ENCODE peak calls at places on chromosomes 13 and 19, in eight cellular contexts. One of them, this sample, is unnamed.

GRCh38 chr13:52359534-52359933 is 46.4 kb downstream of the THSD1 start:
- DNase-seq in psoas muscle: no peak
- DNase-seq in naive thymus-derived CD4-positive, alpha-beta T cell: no peak
- DNase-seq in lung: no peak
- DNase-seq in H1: no peak
- DNase-seq in PC-9: no peak
- DNase-seq in astrocyte: no peak
- DNase-seq in endodermal cell: no peak
- DNase-seq in this sample: no peak

GRCh38 chr13:33016414-33017409 is at the start of gene KL:
- DNase-seq in psoas muscle: peak; percentile 67
- DNase-seq in naive thymus-derived CD4-positive, alpha-beta T cell: no peak
- DNase-seq in lung: peak; percentile 59
- DNase-seq in H1: no peak
- DNase-seq in PC-9: no peak
- DNase-seq in astrocyte: no peak
- DNase-seq in endodermal cell: peak; percentile 81
- DNase-seq in this sample: peak; percentile 75

GRCh38 chr13:93304134-93304533 is 77.5 kb downstream of the GPC6 start:
- DNase-seq in psoas muscle: no peak
- DNase-seq in naive thymus-derived CD4-positive, alpha-beta T cell: no peak
- DNase-seq in lung: no peak
- DNase-seq in H1: no peak
- DNase-seq in PC-9: no peak
- DNase-seq in astrocyte: no peak
- DNase-seq in endodermal cell: no peak
- DNase-seq in this sample: no peak

GRCh38 chr13:23323946-23324709 is 109.4 kb downstream of the SACS start:
- DNase-seq in psoas muscle: no peak
- DNase-seq in naive thymus-derived CD4-positive, alpha-beta T cell: no peak
- DNase-seq in lung: no peak
- DNase-seq in H1: no peak
- DNase-seq in PC-9: no peak
- DNase-seq in astrocyte: peak; percentile 47
- DNase-seq in endodermal cell: peak; percentile 54
- DNase-seq in this sample: peak; percentile 22

GRCh38 chr13:33723365-33723764 is 94.6 kb upstream of the RFC3 start:
- DNase-seq in psoas muscle: no peak
- DNase-seq in naive thymus-derived CD4-positive, alpha-beta T cell: no peak
- DNase-seq in lung: no peak
- DNase-seq in H1: no peak
- DNase-seq in PC-9: no peak
- DNase-seq in astrocyte: no peak
- DNase-seq in endodermal cell: no peak
- DNase-seq in this sample: no peak

GRCh38 chr13:50509771-50510441 is 333.6 kb downstream of the DLEU7 start:
- DNase-seq in psoas muscle: no peak
- DNase-seq in naive thymus-derived CD4-positive, alpha-beta T cell: no peak
- DNase-seq in lung: no peak
- DNase-seq in H1: no peak
- DNase-seq in PC-9: no peak
- DNase-seq in astrocyte: peak; percentile 81
- DNase-seq in endodermal cell: no peak
- DNase-seq in this sample: no peak

GRCh38 chr13:111344471-111345191 is 24.2 kb downstream of the TEX29 start:
- DNase-seq in psoas muscle: peak; percentile 85
- DNase-seq in naive thymus-derived CD4-positive, alpha-beta T cell: no peak
- DNase-seq in lung: peak; percentile 77
- DNase-seq in H1: peak; percentile 84
- DNase-seq in PC-9: no peak
- DNase-seq in astrocyte: peak; percentile 47
- DNase-seq in endodermal cell: peak; percentile 95
- DNase-seq in this sample: peak; percentile 93

GRCh38 chr13:73321039-73321438 is 262.2 kb downstream of the KLF5 start:
- DNase-seq in psoas muscle: no peak
- DNase-seq in naive thymus-derived CD4-positive, alpha-beta T cell: no peak
- DNase-seq in lung: no peak
- DNase-seq in H1: no peak
- DNase-seq in PC-9: no peak
- DNase-seq in astrocyte: no peak
- DNase-seq in endodermal cell: no peak
- DNase-seq in this sample: no peak

GRCh38 chr13:95698047-95698749 is 21.3 kb downstream of the DNAJC3 start:
- DNase-seq in psoas muscle: no peak
- DNase-seq in naive thymus-derived CD4-positive, alpha-beta T cell: no peak
- DNase-seq in lung: no peak
- DNase-seq in H1: no peak
- DNase-seq in PC-9: no peak
- DNase-seq in astrocyte: no peak
- DNase-seq in endodermal cell: no peak
- DNase-seq in this sample: peak; percentile 30

GRCh38 chr19:14413765-14414171 is 5.4 kb downstream of the DDX39A start:
- DNase-seq in psoas muscle: no peak
- DNase-seq in naive thymus-derived CD4-positive, alpha-beta T cell: no peak
- DNase-seq in lung: no peak
- DNase-seq in H1: no peak
- DNase-seq in PC-9: no peak
- DNase-seq in astrocyte: peak; percentile 71
- DNase-seq in endodermal cell: no peak
- DNase-seq in this sample: peak; percentile 23

GRCh38 chr19:18058208-18059009 is 28.3 kb downstream of the IL12RB1 start:
- DNase-seq in psoas muscle: peak; percentile 90
- DNase-seq in naive thymus-derived CD4-positive, alpha-beta T cell: peak; percentile 88
- DNase-seq in lung: peak; percentile 82
- DNase-seq in H1: peak; percentile 53
- DNase-seq in PC-9: peak; percentile 55
- DNase-seq in astrocyte: peak; percentile 31
- DNase-seq in endodermal cell: peak; percentile 94
- DNase-seq in this sample: peak; percentile 98

GRCh38 chr13:85347251-85347650 is 452.0 kb downstream of the SLITRK6 start:
- DNase-seq in psoas muscle: no peak
- DNase-seq in naive thymus-derived CD4-positive, alpha-beta T cell: no peak
- DNase-seq in lung: no peak
- DNase-seq in H1: no peak
- DNase-seq in PC-9: no peak
- DNase-seq in astrocyte: peak; percentile 57
- DNase-seq in endodermal cell: no peak
- DNase-seq in this sample: no peak

GRCh38 chr13:32951580-32951979 is 64.6 kb upstream of the KL start:
- DNase-seq in psoas muscle: no peak
- DNase-seq in naive thymus-derived CD4-positive, alpha-beta T cell: no peak
- DNase-seq in lung: no peak
- DNase-seq in H1: no peak
- DNase-seq in PC-9: no peak
- DNase-seq in astrocyte: no peak
- DNase-seq in endodermal cell: no peak
- DNase-seq in this sample: no peak

GRCh38 chr19:10430505-10431253 is 10.3 kb downstream of the PDE4A start:
- DNase-seq in psoas muscle: peak; percentile 81
- DNase-seq in naive thymus-derived CD4-positive, alpha-beta T cell: no peak
- DNase-seq in lung: peak; percentile 60
- DNase-seq in H1: no peak
- DNase-seq in PC-9: peak; percentile 19
- DNase-seq in astrocyte: no peak
- DNase-seq in endodermal cell: peak; percentile 72
- DNase-seq in this sample: peak; percentile 87

GRCh38 chr13:61884830-61885229 is 469.2 kb upstream of the PCDH20 start:
- DNase-seq in psoas muscle: no peak
- DNase-seq in naive thymus-derived CD4-positive, alpha-beta T cell: no peak
- DNase-seq in lung: no peak
- DNase-seq in H1: no peak
- DNase-seq in PC-9: no peak
- DNase-seq in astrocyte: no peak
- DNase-seq in endodermal cell: no peak
- DNase-seq in this sample: no peak

GRCh38 chr19:21210037-21210621 is 68.3 kb downstream of the ZNF431 start:
- DNase-seq in psoas muscle: no peak
- DNase-seq in naive thymus-derived CD4-positive, alpha-beta T cell: no peak
- DNase-seq in lung: no peak
- DNase-seq in H1: no peak
- DNase-seq in PC-9: no peak
- DNase-seq in astrocyte: no peak
- DNase-seq in endodermal cell: no peak
- DNase-seq in this sample: no peak

GRCh38 chr13:49300716-49301589 is 53.2 kb downstream of the CDADC1 start:
- DNase-seq in psoas muscle: peak; percentile 66
- DNase-seq in naive thymus-derived CD4-positive, alpha-beta T cell: peak; percentile 75
- DNase-seq in lung: peak; percentile 59
- DNase-seq in H1: no peak
- DNase-seq in PC-9: peak; percentile 65
- DNase-seq in astrocyte: peak; percentile 42
- DNase-seq in endodermal cell: peak; percentile 77
- DNase-seq in this sample: peak; percentile 80
- H3K4me3 ChIP-seq in psoas muscle: peak overlapping the region; percentile 52
- H3K4me3 ChIP-seq in naive thymus-derived CD4-positive, alpha-beta T cell: peak overlapping the region; percentile 67
- H3K4me3 ChIP-seq in lung: no peak overlapping the region
- H3K4me3 ChIP-seq in H1: no peak overlapping the region
- H3K4me3 ChIP-seq in PC-9: no peak overlapping the region
- H3K4me3 ChIP-seq in astrocyte: no peak overlapping the region
- H3K4me3 ChIP-seq in endodermal cell: no peak overlapping the region
- H3K4me3 ChIP-seq in this sample: no peak overlapping the region

GRCh38 chr13:99894835-99895427 is 76.6 kb downstream of the ZIC5 start:
- DNase-seq in psoas muscle: no peak
- DNase-seq in naive thymus-derived CD4-positive, alpha-beta T cell: no peak
- DNase-seq in lung: no peak
- DNase-seq in H1: no peak
- DNase-seq in PC-9: no peak
- DNase-seq in astrocyte: no peak
- DNase-seq in endodermal cell: peak; percentile 70
- DNase-seq in this sample: peak; percentile 79
- H3K27me3 ChIP-seq in psoas muscle: peaks cover 70% of the 10 kb centered on the region
- H3K27me3 ChIP-seq in naive thymus-derived CD4-positive, alpha-beta T cell: peaks cover 6% of the 10 kb centered on the region
- H3K27me3 ChIP-seq in lung: peaks cover 2% of the 10 kb centered on the region
- H3K27me3 ChIP-seq in H1: peaks cover 15% of the 10 kb centered on the region
- H3K27me3 ChIP-seq in PC-9: no peaks in the 10 kb centered on the region
- H3K27me3 ChIP-seq in astrocyte: peaks cover 67% of the 10 kb centered on the region
- H3K27me3 ChIP-seq in endodermal cell: peaks cover 48% of the 10 kb centered on the region
- H3K27me3 ChIP-seq in this sample: peaks cover 19% of the 10 kb centered on the region

GRCh38 chr13:45333973-45334922 is 6.7 kb downstream of the TPT1 start:
- DNase-seq in psoas muscle: no peak
- DNase-seq in naive thymus-derived CD4-positive, alpha-beta T cell: peak; percentile 41
- DNase-seq in lung: no peak
- DNase-seq in H1: no peak
- DNase-seq in PC-9: no peak
- DNase-seq in astrocyte: peak; percentile 63
- DNase-seq in endodermal cell: peak; percentile 64
- DNase-seq in this sample: no peak

GRCh38 chr13:45337395-45337794 is 3.6 kb downstream of the TPT1 start:
- DNase-seq in psoas muscle: no peak
- DNase-seq in naive thymus-derived CD4-positive, alpha-beta T cell: no peak
- DNase-seq in lung: no peak
- DNase-seq in H1: no peak
- DNase-seq in PC-9: no peak
- DNase-seq in astrocyte: no peak
- DNase-seq in endodermal cell: no peak
- DNase-seq in this sample: no peak

GRCh38 chr13:45335397-45336024 is 5.5 kb downstream of the TPT1 start:
- DNase-seq in psoas muscle: no peak
- DNase-seq in naive thymus-derived CD4-positive, alpha-beta T cell: no peak
- DNase-seq in lung: no peak
- DNase-seq in H1: no peak
- DNase-seq in PC-9: no peak
- DNase-seq in astrocyte: no peak
- DNase-seq in endodermal cell: no peak
- DNase-seq in this sample: no peak

GRCh38 chr13:45337803-45338202 is 3.2 kb downstream of the TPT1 start:
- DNase-seq in psoas muscle: no peak
- DNase-seq in naive thymus-derived CD4-positive, alpha-beta T cell: no peak
- DNase-seq in lung: no peak
- DNase-seq in H1: no peak
- DNase-seq in PC-9: no peak
- DNase-seq in astrocyte: no peak
- DNase-seq in endodermal cell: no peak
- DNase-seq in this sample: no peak

DNA sequence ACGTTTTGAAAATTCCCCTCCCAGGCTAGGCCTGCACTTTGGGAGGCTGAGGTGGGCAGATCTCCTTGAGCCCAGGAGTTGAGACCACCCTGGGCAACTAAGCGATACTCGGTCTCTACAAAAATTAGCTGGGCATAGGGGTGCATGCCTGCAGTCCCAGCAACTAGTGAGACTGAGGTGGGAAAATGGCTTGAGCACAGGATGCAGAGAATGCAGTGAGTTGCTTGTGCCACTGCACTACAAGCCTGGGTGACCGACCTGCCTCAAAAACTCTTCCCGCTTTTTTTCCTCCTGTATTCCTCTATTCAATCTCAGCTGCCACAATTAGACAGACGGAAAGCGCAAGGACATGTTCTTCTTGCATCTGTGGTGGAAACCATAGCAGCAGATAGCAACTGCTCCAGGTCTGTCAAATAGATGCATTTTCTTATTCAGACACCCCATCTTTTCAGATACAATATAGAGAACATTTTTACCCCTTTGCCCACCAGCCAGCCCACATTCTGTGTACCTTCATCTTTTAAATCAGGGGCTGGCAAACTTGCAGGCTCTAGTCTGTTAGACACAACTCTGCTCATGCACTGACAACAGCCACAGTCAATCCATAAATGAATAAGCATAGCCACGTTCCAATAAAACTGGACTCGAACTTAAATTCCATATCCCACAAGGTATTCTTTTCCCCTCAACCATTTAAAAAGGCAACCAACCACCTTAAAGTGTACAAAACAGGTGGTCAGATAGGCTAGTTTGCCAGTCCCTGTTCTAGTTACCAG is 4.8 kb downstream of the TPT1 start:
- DNase-seq in psoas muscle: no peak
- DNase-seq in naive thymus-derived CD4-positive, alpha-beta T cell: no peak
- DNase-seq in lung: no peak
- DNase-seq in H1: no peak
- DNase-seq in PC-9: no peak
- DNase-seq in astrocyte: no peak
- DNase-seq in endodermal cell: peak; percentile 55
- DNase-seq in this sample: no peak
- H3K36me3 ChIP-seq in psoas muscle: peaks cover 25% of the 10 kb centered on the region
- H3K36me3 ChIP-seq in naive thymus-derived CD4-positive, alpha-beta T cell: peaks cover 39% of the 10 kb centered on the region
- H3K36me3 ChIP-seq in lung: peaks cover 42% of the 10 kb centered on the region
- H3K36me3 ChIP-seq in H1: peaks cover 51% of the 10 kb centered on the region
- H3K36me3 ChIP-seq in PC-9: peaks cover 55% of the 10 kb centered on the region
- H3K36me3 ChIP-seq in astrocyte: peaks cover 57% of the 10 kb centered on the region
- H3K36me3 ChIP-seq in endodermal cell: peaks cover 65% of the 10 kb centered on the region
- H3K36me3 ChIP-seq in this sample: peaks cover 35% of the 10 kb centered on the region

DNA sequence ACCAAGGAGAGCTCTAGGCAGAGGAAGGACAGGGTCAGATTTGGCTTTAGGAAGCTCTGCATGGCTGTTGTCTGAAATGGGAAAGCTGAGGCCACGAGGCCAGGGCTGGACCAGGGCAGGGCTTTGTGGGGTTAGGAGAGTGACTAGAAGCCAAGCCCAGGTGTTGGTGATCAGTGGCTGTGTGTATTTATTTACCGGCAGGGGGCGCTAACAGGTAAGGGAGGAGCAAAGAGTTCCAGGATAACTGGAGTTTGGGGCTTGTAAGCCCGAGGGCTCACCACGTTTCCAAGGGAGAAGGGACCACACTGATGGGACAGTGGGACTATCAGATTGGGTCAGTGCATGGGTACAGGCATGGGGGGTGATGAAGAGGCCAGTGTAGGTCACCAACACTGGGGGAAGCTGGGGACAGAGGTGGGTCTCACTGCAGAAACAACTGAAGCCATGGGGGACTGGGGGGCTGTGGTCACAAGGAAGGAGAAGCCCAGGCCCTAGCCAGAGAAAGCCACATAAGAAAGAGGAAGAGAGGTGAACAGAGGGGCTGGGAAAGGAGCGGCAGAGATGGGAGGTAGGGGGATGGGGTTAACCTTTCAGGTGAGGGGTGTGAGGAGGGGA is 3.9 kb downstream of the TMEM147 start:
- DNase-seq in psoas muscle: no peak
- DNase-seq in naive thymus-derived CD4-positive, alpha-beta T cell: peak; percentile 73
- DNase-seq in lung: peak; percentile 67
- DNase-seq in H1: no peak
- DNase-seq in PC-9: peak; percentile 50
- DNase-seq in astrocyte: no peak
- DNase-seq in endodermal cell: peak; percentile 88
- DNase-seq in this sample: peak; percentile 95
- H3K4me3 ChIP-seq in psoas muscle: no peak overlapping the region
- H3K4me3 ChIP-seq in naive thymus-derived CD4-positive, alpha-beta T cell: no peak overlapping the region
- H3K4me3 ChIP-seq in lung: no peak overlapping the region
- H3K4me3 ChIP-seq in H1: no peak overlapping the region
- H3K4me3 ChIP-seq in PC-9: no peak overlapping the region
- H3K4me3 ChIP-seq in astrocyte: no peak overlapping the region
- H3K4me3 ChIP-seq in endodermal cell: no peak overlapping the region
- H3K4me3 ChIP-seq in this sample: no peak overlapping the region